ENCODE peak calls at places on chromosomes 7 and 10, in six cellular contexts. U is right atrium auricular region, T is breast epithelium, Z is progenitor cell of endocrine pancreas, P is Calu3, Q is neural progenitor cell. V is an unnamed sample.

GRCh38 chr7:118094044-118094443 is 89.9 kb upstream of the LSM8 start:
- DNase-seq in Q (no peak), Z (no peak), T (no peak), U (no peak), P (no peak), V (no peak)

GRCh38 chr10:121596668-121597503 is 1.4 kb downstream of the FGFR2 start:
- DNase-seq in P (peak), Z (peak), T (peak), U (peak), Q (peak), V (no peak)

GRCh38 chr7:90958669-90959068 is 305.6 kb upstream of the FZD1 start:
- DNase-seq in P (no peak), T (no peak), U (no peak), Z (no peak), Q (no peak), V (no peak)

GRCh38 chr7:30743371-30744074 is 8.4 kb upstream of the INMT start:
- DNase-seq in Q (no peak), T (no peak), P (peak), U (no peak), Z (no peak), V (no peak)

GRCh38 chr10:113272511-113272910 is 280.3 kb upstream of the HABP2 start:
- DNase-seq in T (no peak), P (no peak), Q (no peak), Z (no peak), U (no peak), V (no peak)

GRCh38 chr7:148340881-148341280 is 249.7 kb upstream of the C7orf33 start:
- DNase-seq in T (no peak), P (no peak), Q (peak), U (no peak), Z (no peak), V (no peak)

GRCh38 chr7:96534221-96534620 is 175.4 kb downstream of the SEM1 start:
- DNase-seq in P (no peak), Q (no peak), U (no peak), Z (no peak), T (no peak), V (no peak)

GRCh38 chr7:46494026-46494425 is 573.0 kb upstream of the IGFBP3 start:
- DNase-seq in T (no peak), U (no peak), Z (no peak), Q (no peak), P (no peak), V (no peak)

GRCh38 chr7:33062023-33062781 is at the start of gene NT5C3A:
- DNase-seq in T (no peak), Q (peak), U (no peak), Z (peak), P (peak), V (peak)

GRCh38 chr7:158772916-158773315 is 56.4 kb downstream of the ESYT2 start:
- DNase-seq in T (no peak), P (no peak), U (no peak), Q (peak), Z (no peak), V (no peak)

GRCh38 chr7:30276203-30276900 is 8.0 kb upstream of the ZNRF2 start:
- DNase-seq in Z (peak), P (peak), T (no peak), U (no peak), Q (peak), V (peak)

GRCh38 chr10:119608316-119609155 is 11.8 kb upstream of the TIAL1 start:
- DNase-seq in U (peak), T (peak), Z (no peak), P (peak), Q (peak), V (peak)

DNA sequence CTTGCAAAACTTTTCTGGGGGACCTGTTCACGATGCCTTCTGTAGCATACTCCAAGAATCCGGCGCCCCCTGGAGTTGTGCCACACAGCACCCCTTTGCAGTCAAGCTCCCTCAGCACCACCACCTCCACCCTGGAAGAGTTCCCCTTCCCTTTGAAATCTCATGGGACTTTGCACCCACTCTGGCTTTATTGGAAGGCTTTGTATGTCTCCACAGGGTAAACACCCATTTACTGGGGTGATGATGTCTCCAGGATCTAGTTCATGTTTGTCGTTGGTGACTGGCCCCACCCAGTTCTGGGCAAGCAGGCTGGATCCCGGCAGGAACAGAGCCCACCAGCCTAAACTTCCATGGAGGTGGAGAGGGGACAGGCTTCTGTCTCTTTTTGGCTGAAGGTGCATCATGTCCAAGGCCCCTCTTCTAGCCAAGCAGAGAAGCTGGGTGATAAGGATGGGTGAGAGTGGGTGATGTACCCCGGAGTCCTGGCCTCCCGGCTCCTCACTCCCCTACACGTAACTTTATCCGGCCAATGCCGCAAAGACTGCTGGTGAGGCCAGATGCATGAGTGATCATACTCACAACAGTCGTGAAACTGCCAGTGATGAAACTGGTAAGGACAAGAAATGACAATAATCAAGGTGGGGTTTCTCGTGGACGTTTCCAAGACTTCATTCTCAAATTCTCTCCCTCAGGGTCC is 727 bp upstream of the CLDN4 start:
- DNase-seq in Z (no peak), T (no peak), U (no peak), P (peak), Q (no peak), V (no peak)
- TF ChIP-seq CTCF in Z (no peak), T (no peak), U (no peak), P (no peak), Q (peak), V (no peak)

DNA sequence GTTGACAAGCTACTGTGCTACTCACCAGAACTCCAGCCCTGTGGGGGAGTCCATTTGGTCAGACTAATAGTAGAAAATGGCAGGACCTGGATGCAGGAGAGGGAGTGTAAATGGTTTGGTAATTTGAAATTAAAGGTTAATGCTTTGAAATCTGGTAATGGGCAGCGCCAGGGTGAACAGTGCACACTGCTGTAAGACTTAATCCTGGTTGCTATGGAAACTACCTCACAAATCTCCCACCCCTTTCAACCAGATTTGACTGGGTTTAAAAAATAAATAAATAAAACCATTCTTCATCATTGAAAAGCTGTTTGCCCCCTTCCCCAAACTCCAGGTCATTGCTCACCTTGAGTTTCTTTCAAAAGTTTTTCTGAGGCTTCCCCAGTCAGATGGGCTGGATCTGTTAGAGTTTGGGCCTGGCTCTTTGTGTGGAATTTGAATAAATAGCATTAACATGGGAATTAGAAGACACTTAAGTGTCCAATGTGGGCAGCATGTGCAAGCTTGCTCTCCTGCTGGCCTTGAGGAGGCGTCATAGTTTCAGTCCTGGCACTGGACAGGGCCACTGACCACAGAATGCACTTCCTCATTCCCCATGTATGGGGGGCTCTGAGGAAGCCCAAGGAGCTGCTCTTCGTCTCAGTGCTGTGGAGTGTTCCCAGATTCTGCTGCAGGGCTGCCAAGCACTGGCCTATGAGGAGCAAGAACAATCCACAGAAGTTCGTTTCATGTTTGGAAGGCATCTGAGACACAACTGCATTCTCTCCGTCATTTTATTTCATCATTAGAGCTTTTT is 90.7 kb downstream of the LRRC4 start:
- DNase-seq in Z (no peak), U (no peak), P (no peak), T (no peak), Q (peak), V (no peak)
- TF ChIP-seq CTCF in Z (no peak), U (no peak), P (no peak), T (no peak), Q (no peak), V (no peak)

DNA sequence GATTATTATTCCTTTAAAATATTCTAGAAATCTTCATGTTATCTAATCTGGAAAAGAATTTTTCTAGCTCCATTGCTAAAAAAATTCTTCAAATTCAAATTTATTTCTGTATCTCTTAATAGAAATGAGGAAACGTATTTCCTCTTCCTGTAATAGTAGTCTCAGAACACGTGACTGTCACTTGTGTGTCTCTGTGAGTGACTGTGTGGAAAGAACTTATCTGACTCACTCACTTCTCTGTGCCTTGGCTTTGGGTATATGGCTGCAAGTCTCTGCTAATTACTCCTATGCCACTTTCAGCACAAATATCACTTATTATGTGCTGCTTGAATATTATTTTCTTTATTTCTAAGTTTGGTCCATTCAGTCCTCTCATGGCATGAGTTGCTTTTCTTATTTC is 132.7 kb downstream of the CNTNAP2 start:
- DNase-seq in T (no peak), Q (no peak), U (no peak), Z (no peak), P (no peak), V (no peak)
- TF ChIP-seq CTCF in T (no peak), Q (no peak), U (no peak), Z (no peak), P (no peak), V (no peak)

GRCh38 chr10:100109670-100110069 is 28.0 kb upstream of the CPN1 start:
- DNase-seq in Q (no peak), Z (no peak), U (no peak), T (no peak), P (no peak), V (no peak)
- TF ChIP-seq CTCF in Q (no peak), Z (no peak), U (no peak), T (no peak), P (no peak), V (no peak)

GRCh38 chr10:13741438-13741837 is 154.7 kb downstream of the PRPF18 start:
- DNase-seq in Z (no peak), Q (no peak), P (no peak), U (no peak), T (no peak), V (no peak)
- TF ChIP-seq CTCF in Z (no peak), Q (no peak), P (no peak), U (no peak), T (no peak), V (no peak)

GRCh38 chr10:22483132-22483531 is 137.8 kb downstream of the SPAG6 start:
- DNase-seq in Q (no peak), P (no peak), T (no peak), U (no peak), Z (no peak), V (no peak)

GRCh38 chr10:22478555-22479334 is 133.4 kb downstream of the SPAG6 start:
- DNase-seq in Z (no peak), T (no peak), U (no peak), P (no peak), Q (no peak), V (no peak)

GRCh38 chr10:22481106-22481505 is 135.8 kb downstream of the SPAG6 start:
- DNase-seq in Q (no peak), U (no peak), T (no peak), Z (no peak), P (no peak), V (no peak)

GRCh38 chr10:22479419-22479818 is 134.1 kb downstream of the SPAG6 start:
- DNase-seq in Z (no peak), P (no peak), Q (no peak), U (no peak), T (no peak), V (no peak)

GRCh38 chr10:22481687-22482539 is 136.6 kb downstream of the SPAG6 start:
- DNase-seq in T (no peak), Z (no peak), U (no peak), Q (no peak), P (no peak), V (no peak)
- TF ChIP-seq CTCF in T (no peak), Z (no peak), U (no peak), Q (no peak), P (no peak), V (no peak)

DNA sequence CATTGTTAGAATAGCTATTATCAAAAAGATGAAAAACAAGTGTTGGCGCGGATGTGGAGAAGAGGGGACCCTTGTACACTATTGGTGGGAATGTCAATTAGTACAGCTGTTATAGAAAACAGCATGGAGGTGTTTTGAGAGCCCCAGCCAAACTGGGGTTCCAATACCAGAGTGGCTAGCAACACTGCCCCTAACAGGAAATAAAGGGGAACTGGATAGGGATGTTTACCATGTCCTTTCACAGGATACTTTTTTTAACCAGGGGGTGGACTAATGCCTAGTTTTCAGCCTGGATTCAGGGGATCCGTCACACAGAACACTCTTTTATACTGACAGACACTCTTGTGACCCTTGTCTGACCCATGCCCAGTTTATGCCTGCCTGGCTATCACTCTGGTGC is 6.9 kb upstream of the GSTK1 start:
- DNase-seq in U (no peak), T (no peak), P (no peak), Q (peak), Z (no peak), V (no peak)
- TF ChIP-seq CTCF in U (no peak), T (no peak), P (no peak), Q (peak), Z (no peak), V (no peak)